ENCODE peak calls at places on chromosome 9, in six cellular contexts. One of them, this sample, is unnamed.

GRCh38 chr9:136675477-136676296 is 11.6 kb downstream of the AGPAT2 start:
- DNase-seq in activated T-cell treated with anti-CD3 and anti-CD28 coated beads for 24 hours: no peak
- DNase-seq in NCI-H1092 treated with DMSO at 0.1 percent for 48 hours: no peak
- DNase-seq in K562: no peak
- DNase-seq in NCI-H1105 treated with DMSO at 0.1 percent for 48 hours: no peak
- DNase-seq in stimulated activated CD8-positive, alpha-beta memory T cell treated with anti-CD3 and anti-CD28 coated beads, Interleukin-15, amount 100 ng/mL, for 24 hours: no peak
- DNase-seq in this sample: no peak

GRCh38 chr9:6827370-6827949 is 69.7 kb downstream of the KDM4C start:
- DNase-seq in NCI-H1105 treated with DMSO at 0.1 percent for 48 hours: peak; percentile 68
- DNase-seq in K562: peak; percentile 39
- DNase-seq in NCI-H1092 treated with DMSO at 0.1 percent for 48 hours: peak; percentile 60
- DNase-seq in stimulated activated CD8-positive, alpha-beta memory T cell treated with anti-CD3 and anti-CD28 coated beads, Interleukin-15, amount 100 ng/mL, for 24 hours: no peak
- DNase-seq in activated T-cell treated with anti-CD3 and anti-CD28 coated beads for 24 hours: peak; percentile 20
- DNase-seq in this sample: peak; percentile 34

GRCh38 chr9:98380065-98380681 is 124.7 kb upstream of the TBC1D2 start:
- DNase-seq in activated T-cell treated with anti-CD3 and anti-CD28 coated beads for 24 hours: no peak
- DNase-seq in NCI-H1092 treated with DMSO at 0.1 percent for 48 hours: no peak
- DNase-seq in K562: no peak
- DNase-seq in NCI-H1105 treated with DMSO at 0.1 percent for 48 hours: no peak
- DNase-seq in stimulated activated CD8-positive, alpha-beta memory T cell treated with anti-CD3 and anti-CD28 coated beads, Interleukin-15, amount 100 ng/mL, for 24 hours: no peak
- DNase-seq in this sample: no peak

GRCh38 chr9:96719538-96720315 is 58.2 kb downstream of the ZNF510 start:
- DNase-seq in NCI-H1092 treated with DMSO at 0.1 percent for 48 hours: peak; percentile 74
- DNase-seq in K562: no peak
- DNase-seq in NCI-H1105 treated with DMSO at 0.1 percent for 48 hours: peak; percentile 90
- DNase-seq in activated T-cell treated with anti-CD3 and anti-CD28 coated beads for 24 hours: no peak
- DNase-seq in stimulated activated CD8-positive, alpha-beta memory T cell treated with anti-CD3 and anti-CD28 coated beads, Interleukin-15, amount 100 ng/mL, for 24 hours: no peak
- DNase-seq in this sample: no peak

GRCh38 chr9:91301161-91301560 is 60.6 kb downstream of the AUH start:
- DNase-seq in NCI-H1092 treated with DMSO at 0.1 percent for 48 hours: no peak
- DNase-seq in K562: no peak
- DNase-seq in activated T-cell treated with anti-CD3 and anti-CD28 coated beads for 24 hours: no peak
- DNase-seq in stimulated activated CD8-positive, alpha-beta memory T cell treated with anti-CD3 and anti-CD28 coated beads, Interleukin-15, amount 100 ng/mL, for 24 hours: no peak
- DNase-seq in NCI-H1105 treated with DMSO at 0.1 percent for 48 hours: no peak
- DNase-seq in this sample: no peak

GRCh38 chr9:137813651-137814415 is 63.7 kb upstream of the CACNA1B start:
- DNase-seq in stimulated activated CD8-positive, alpha-beta memory T cell treated with anti-CD3 and anti-CD28 coated beads, Interleukin-15, amount 100 ng/mL, for 24 hours: no peak
- DNase-seq in NCI-H1092 treated with DMSO at 0.1 percent for 48 hours: no peak
- DNase-seq in activated T-cell treated with anti-CD3 and anti-CD28 coated beads for 24 hours: no peak
- DNase-seq in NCI-H1105 treated with DMSO at 0.1 percent for 48 hours: no peak
- DNase-seq in K562: no peak
- DNase-seq in this sample: no peak

GRCh38 chr9:129182625-129183494 is 4.8 kb upstream of the IER5L start:
- DNase-seq in stimulated activated CD8-positive, alpha-beta memory T cell treated with anti-CD3 and anti-CD28 coated beads, Interleukin-15, amount 100 ng/mL, for 24 hours: no peak
- DNase-seq in NCI-H1092 treated with DMSO at 0.1 percent for 48 hours: no peak
- DNase-seq in NCI-H1105 treated with DMSO at 0.1 percent for 48 hours: no peak
- DNase-seq in K562: peak; percentile 83
- DNase-seq in activated T-cell treated with anti-CD3 and anti-CD28 coated beads for 24 hours: no peak
- DNase-seq in this sample: peak; percentile 52

GRCh38 chr9:137454506-137455360 is 4.4 kb downstream of the NSMF start:
- DNase-seq in NCI-H1105 treated with DMSO at 0.1 percent for 48 hours: no peak
- DNase-seq in activated T-cell treated with anti-CD3 and anti-CD28 coated beads for 24 hours: no peak
- DNase-seq in K562: no peak
- DNase-seq in NCI-H1092 treated with DMSO at 0.1 percent for 48 hours: no peak
- DNase-seq in stimulated activated CD8-positive, alpha-beta memory T cell treated with anti-CD3 and anti-CD28 coated beads, Interleukin-15, amount 100 ng/mL, for 24 hours: no peak
- DNase-seq in this sample: no peak

GRCh38 chr9:116103976-116104820 is 49.4 kb upstream of the PAPPA start:
- DNase-seq in stimulated activated CD8-positive, alpha-beta memory T cell treated with anti-CD3 and anti-CD28 coated beads, Interleukin-15, amount 100 ng/mL, for 24 hours: no peak
- DNase-seq in activated T-cell treated with anti-CD3 and anti-CD28 coated beads for 24 hours: no peak
- DNase-seq in K562: no peak
- DNase-seq in NCI-H1092 treated with DMSO at 0.1 percent for 48 hours: no peak
- DNase-seq in NCI-H1105 treated with DMSO at 0.1 percent for 48 hours: no peak
- DNase-seq in this sample: no peak

GRCh38 chr9:135016876-135017275 is 70.6 kb upstream of the OLFM1 start:
- DNase-seq in NCI-H1105 treated with DMSO at 0.1 percent for 48 hours: no peak
- DNase-seq in K562: no peak
- DNase-seq in activated T-cell treated with anti-CD3 and anti-CD28 coated beads for 24 hours: no peak
- DNase-seq in NCI-H1092 treated with DMSO at 0.1 percent for 48 hours: no peak
- DNase-seq in stimulated activated CD8-positive, alpha-beta memory T cell treated with anti-CD3 and anti-CD28 coated beads, Interleukin-15, amount 100 ng/mL, for 24 hours: no peak
- DNase-seq in this sample: no peak

GRCh38 chr9:126304207-126304945 is 22.3 kb upstream of the MVB12B start:
- DNase-seq in stimulated activated CD8-positive, alpha-beta memory T cell treated with anti-CD3 and anti-CD28 coated beads, Interleukin-15, amount 100 ng/mL, for 24 hours: no peak
- DNase-seq in activated T-cell treated with anti-CD3 and anti-CD28 coated beads for 24 hours: no peak
- DNase-seq in NCI-H1092 treated with DMSO at 0.1 percent for 48 hours: no peak
- DNase-seq in NCI-H1105 treated with DMSO at 0.1 percent for 48 hours: no peak
- DNase-seq in K562: no peak
- DNase-seq in this sample: no peak

GRCh38 chr9:77215874-77216273 is 38.5 kb downstream of the VPS13A start:
- DNase-seq in NCI-H1092 treated with DMSO at 0.1 percent for 48 hours: no peak
- DNase-seq in activated T-cell treated with anti-CD3 and anti-CD28 coated beads for 24 hours: no peak
- DNase-seq in NCI-H1105 treated with DMSO at 0.1 percent for 48 hours: no peak
- DNase-seq in stimulated activated CD8-positive, alpha-beta memory T cell treated with anti-CD3 and anti-CD28 coated beads, Interleukin-15, amount 100 ng/mL, for 24 hours: no peak
- DNase-seq in K562: peak; percentile 3
- DNase-seq in this sample: peak; percentile 28